ENCODE peak calls at places on chromosomes 6 and 20, in five cellular contexts. One of them, this sample, is unnamed.

GRCh38 chr6:5997420-5998093 is 9.2 kb downstream of the NRN1 start:
- DNase-seq in SK-N-SH: peak
- DNase-seq in HCT116: no peak
- DNase-seq in HepG2: no peak
- DNase-seq in K562: no peak
- DNase-seq in this sample: no peak

GRCh38 chr20:24135786-24136185 is 147.2 kb upstream of the GGTLC1 start:
- DNase-seq in HCT116: no peak
- DNase-seq in K562: no peak
- DNase-seq in HepG2: no peak
- DNase-seq in SK-N-SH: no peak
- DNase-seq in this sample: no peak

GRCh38 chr6:165767228-165767627 is 104.2 kb upstream of the PDE10A start:
- DNase-seq in HCT116: no peak
- DNase-seq in K562: no peak
- DNase-seq in SK-N-SH: no peak
- DNase-seq in HepG2: no peak
- DNase-seq in this sample: no peak

GRCh38 chr20:52192296-52193007 is 873 bp upstream of the ZFP64 start:
- DNase-seq in K562: peak
- DNase-seq in SK-N-SH: peak
- DNase-seq in HCT116: peak
- DNase-seq in HepG2: peak
- DNase-seq in this sample: peak

GRCh38 chr6:107741191-107741680 is 82.9 kb downstream of the SCML4 start:
- DNase-seq in SK-N-SH: no peak
- DNase-seq in HepG2: no peak
- DNase-seq in HCT116: no peak
- DNase-seq in K562: no peak
- DNase-seq in this sample: no peak

GRCh38 chr20:34240698-34241615 is at the start of gene ASIP:
- DNase-seq in HCT116: no peak
- DNase-seq in HepG2: no peak
- DNase-seq in K562: no peak
- DNase-seq in SK-N-SH: no peak
- DNase-seq in this sample: no peak

GRCh38 chr6:134822920-134823430 is 126.9 kb downstream of the ALDH8A1 start:
- DNase-seq in SK-N-SH: peak
- DNase-seq in HepG2: peak
- DNase-seq in K562: peak
- DNase-seq in HCT116: peak
- DNase-seq in this sample: peak

GRCh38 chr6:45650527-45651135 is 272.9 kb upstream of the SUPT3H start:
- DNase-seq in HepG2: no peak
- DNase-seq in K562: no peak
- DNase-seq in HCT116: peak
- DNase-seq in SK-N-SH: no peak
- DNase-seq in this sample: peak

GRCh38 chr6:47153066-47153755 is 111.1 kb upstream of the ADGRF1 start:
- DNase-seq in HCT116: no peak
- DNase-seq in K562: no peak
- DNase-seq in HepG2: peak
- DNase-seq in SK-N-SH: no peak
- DNase-seq in this sample: peak

GRCh38 chr6:131471331-131471730 is 101.7 kb upstream of the ARG1 start:
- DNase-seq in HCT116: no peak
- DNase-seq in SK-N-SH: no peak
- DNase-seq in HepG2: no peak
- DNase-seq in K562: no peak
- DNase-seq in this sample: no peak

GRCh38 chr6:131476362-131476761 is 96.7 kb upstream of the ARG1 start:
- DNase-seq in K562: peak
- DNase-seq in SK-N-SH: no peak
- DNase-seq in HepG2: no peak
- DNase-seq in HCT116: no peak
- DNase-seq in this sample: no peak

DNA sequence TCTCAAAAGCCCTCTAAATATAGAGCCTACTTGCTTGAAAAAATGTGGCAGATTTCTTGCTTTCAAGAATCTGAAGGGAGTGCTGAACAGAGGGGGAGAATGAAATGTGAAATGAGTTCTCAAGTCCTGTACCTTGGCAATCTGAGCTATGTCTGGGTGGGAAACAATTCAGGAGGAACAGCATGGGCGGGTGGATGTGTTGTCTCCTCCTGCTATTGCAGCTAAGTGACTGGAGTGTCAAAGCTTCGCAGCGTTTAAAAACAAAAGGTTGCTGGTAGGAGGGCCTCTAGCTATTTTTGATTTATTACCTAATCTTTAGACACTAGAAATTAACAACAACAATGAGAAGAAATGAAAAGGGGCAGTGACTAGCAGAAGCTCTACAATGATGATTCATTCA is 102.5 kb upstream of the ARG1 start:
- DNase-seq in HepG2: no peak
- DNase-seq in K562: no peak
- DNase-seq in SK-N-SH: no peak
- DNase-seq in HCT116: no peak
- DNase-seq in this sample: no peak
- TF ChIP-seq REST in HepG2: no peak
- TF ChIP-seq REST in K562: no peak
- TF ChIP-seq REST in SK-N-SH: no peak
- TF ChIP-seq REST in HCT116: no peak
- TF ChIP-seq REST in this sample: no peak

DNA sequence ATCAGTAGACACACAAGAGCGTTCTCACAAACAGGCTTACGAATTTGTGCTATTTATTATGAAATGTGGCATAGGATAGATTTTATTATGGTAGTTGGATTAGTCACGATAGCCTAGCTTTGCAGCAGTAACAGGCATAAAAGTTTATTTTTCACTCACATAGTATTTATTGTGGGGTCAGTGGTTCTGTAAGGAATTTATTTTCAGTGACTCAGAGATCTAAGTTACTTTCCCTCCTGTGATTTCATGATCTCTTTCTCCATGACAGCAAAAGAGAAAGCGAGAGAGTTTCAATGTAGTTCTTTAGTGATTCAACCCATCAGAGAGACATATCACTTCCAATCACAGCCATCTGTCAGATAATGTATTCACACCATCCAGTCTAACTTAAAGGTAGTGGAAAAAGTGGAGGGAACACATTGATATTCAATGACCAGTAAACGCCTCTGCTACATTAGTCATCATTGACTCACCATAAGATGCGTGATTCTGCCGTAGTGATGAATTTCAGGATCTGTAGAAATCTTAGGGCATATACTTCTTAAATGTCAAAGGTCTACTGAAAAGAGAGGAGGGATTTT is 605.5 kb downstream of the HDGFL1 start:
- DNase-seq in HCT116: peak
- DNase-seq in K562: no peak
- DNase-seq in HepG2: no peak
- DNase-seq in SK-N-SH: no peak
- DNase-seq in this sample: peak
- TF ChIP-seq REST in HCT116: no peak
- TF ChIP-seq REST in K562: no peak
- TF ChIP-seq REST in HepG2: no peak
- TF ChIP-seq REST in SK-N-SH: no peak
- TF ChIP-seq REST in this sample: no peak

GRCh38 chr6:94127716-94128115 is 708.4 kb upstream of the EPHA7 start:
- DNase-seq in HepG2: no peak
- DNase-seq in SK-N-SH: no peak
- DNase-seq in K562: no peak
- DNase-seq in HCT116: no peak
- DNase-seq in this sample: no peak

DNA sequence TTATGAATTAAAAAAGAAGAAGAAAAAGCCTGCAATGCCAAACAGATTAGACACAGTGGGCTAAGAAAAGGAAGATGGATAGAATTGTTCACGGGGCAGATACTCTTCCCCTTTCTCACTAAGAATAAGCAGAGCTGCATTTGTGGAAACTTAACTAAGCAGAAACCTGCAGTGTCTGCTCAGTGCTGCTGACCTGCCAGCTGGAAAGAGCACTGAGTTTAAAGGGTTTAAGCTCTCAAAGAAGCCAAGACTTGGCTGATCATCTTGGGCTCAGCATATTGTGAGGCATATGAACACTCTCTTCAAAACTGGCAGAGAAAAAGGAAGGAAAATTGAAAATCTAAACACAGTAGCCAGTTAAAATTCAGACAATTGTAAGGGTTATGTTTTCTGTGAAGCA is 711.1 kb upstream of the EPHA7 start:
- DNase-seq in HepG2: no peak
- DNase-seq in K562: no peak
- DNase-seq in SK-N-SH: no peak
- DNase-seq in HCT116: no peak
- DNase-seq in this sample: no peak
- TF ChIP-seq REST in HepG2: no peak
- TF ChIP-seq REST in K562: no peak
- TF ChIP-seq REST in SK-N-SH: no peak
- TF ChIP-seq REST in HCT116: no peak
- TF ChIP-seq REST in this sample: no peak

GRCh38 chr20:3723284-3723683 is 9.2 kb upstream of the HSPA12B start:
- DNase-seq in K562: no peak
- DNase-seq in HCT116: no peak
- DNase-seq in SK-N-SH: no peak
- DNase-seq in HepG2: no peak
- DNase-seq in this sample: no peak
- TF ChIP-seq REST in K562: no peak
- TF ChIP-seq REST in HCT116: no peak
- TF ChIP-seq REST in SK-N-SH: no peak
- TF ChIP-seq REST in HepG2: no peak
- TF ChIP-seq REST in this sample: no peak

DNA sequence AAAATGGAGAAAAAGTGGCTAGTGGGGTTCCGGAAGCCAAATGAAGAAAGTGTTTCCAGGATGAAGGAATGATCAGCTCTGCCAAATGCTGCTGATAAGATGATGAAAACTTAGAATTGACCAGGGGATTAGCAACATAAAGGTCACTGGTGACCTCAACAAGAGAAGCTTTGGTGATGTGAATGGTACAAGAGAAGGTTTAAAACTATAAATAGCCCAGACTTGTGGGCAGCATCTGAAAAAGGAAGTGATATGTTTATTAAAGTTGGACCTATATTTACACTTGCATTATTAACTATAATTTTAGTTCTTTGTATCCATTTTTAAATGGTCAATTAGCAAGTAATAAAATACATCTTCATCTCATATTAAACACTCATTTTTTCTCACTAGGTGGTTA is 45.1 kb downstream of the CGA start:
- DNase-seq in SK-N-SH: no peak
- DNase-seq in HCT116: no peak
- DNase-seq in K562: no peak
- DNase-seq in HepG2: no peak
- DNase-seq in this sample: no peak
- TF ChIP-seq REST in SK-N-SH: no peak
- TF ChIP-seq REST in HCT116: no peak
- TF ChIP-seq REST in K562: no peak
- TF ChIP-seq REST in HepG2: no peak
- TF ChIP-seq REST in this sample: no peak

DNA sequence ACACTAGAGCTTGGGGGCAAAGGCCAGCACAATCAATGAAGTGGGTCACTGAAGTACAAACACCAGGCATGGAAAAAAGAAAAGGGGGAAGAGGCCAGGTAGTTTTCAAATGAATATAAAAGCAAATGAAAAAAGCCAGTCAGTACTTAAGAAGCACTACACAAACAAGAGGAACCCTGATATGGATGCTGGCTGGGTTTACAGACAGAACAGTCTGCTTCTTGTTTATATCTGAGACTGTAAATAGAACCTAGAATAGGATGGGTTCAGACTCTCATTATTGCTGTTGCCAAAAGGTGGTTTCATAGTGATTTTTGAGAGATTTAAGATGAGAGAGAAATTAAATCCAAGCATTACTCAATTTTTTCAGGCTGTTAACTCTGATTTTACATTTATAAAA is 24.1 kb downstream of the USP45 start:
- DNase-seq in K562: no peak
- DNase-seq in HepG2: no peak
- DNase-seq in SK-N-SH: no peak
- DNase-seq in HCT116: no peak
- DNase-seq in this sample: no peak
- TF ChIP-seq REST in K562: no peak
- TF ChIP-seq REST in HepG2: no peak
- TF ChIP-seq REST in SK-N-SH: no peak
- TF ChIP-seq REST in HCT116: no peak
- TF ChIP-seq REST in this sample: no peak

GRCh38 chr6:157224178-157224956 is 99.0 kb downstream of the TMEM242 start:
- DNase-seq in HCT116: no peak
- DNase-seq in HepG2: no peak
- DNase-seq in SK-N-SH: no peak
- DNase-seq in K562: no peak
- DNase-seq in this sample: no peak
- TF ChIP-seq REST in HCT116: no peak
- TF ChIP-seq REST in HepG2: no peak
- TF ChIP-seq REST in SK-N-SH: no peak
- TF ChIP-seq REST in K562: no peak
- TF ChIP-seq REST in this sample: no peak

DNA sequence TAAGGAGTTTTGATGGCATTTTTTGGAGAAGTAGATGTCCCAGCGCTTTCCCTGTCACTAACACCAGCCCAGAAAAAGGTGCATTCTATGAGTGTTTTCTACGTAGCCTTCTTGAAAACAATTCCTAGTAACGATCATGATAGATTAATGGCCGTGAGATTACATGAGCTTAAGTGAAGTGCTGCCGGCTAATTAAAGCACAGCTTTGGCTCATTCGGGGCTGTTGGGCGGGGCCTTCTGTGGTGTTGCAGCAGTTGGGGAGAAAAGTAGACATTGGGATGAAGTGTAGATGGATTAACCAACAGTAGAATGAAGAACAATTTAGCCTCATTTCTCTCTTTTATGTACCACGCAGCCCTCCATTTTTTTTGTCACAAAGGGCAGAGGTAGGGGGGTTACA is 20.8 kb upstream of the TRAF3IP2 start:
- DNase-seq in HepG2: no peak
- DNase-seq in K562: no peak
- DNase-seq in HCT116: no peak
- DNase-seq in SK-N-SH: no peak
- DNase-seq in this sample: no peak
- TF ChIP-seq REST in HepG2: no peak
- TF ChIP-seq REST in K562: no peak
- TF ChIP-seq REST in HCT116: no peak
- TF ChIP-seq REST in SK-N-SH: no peak
- TF ChIP-seq REST in this sample: no peak